ENCODE peak calls at places on chromosomes 7 and 10, in ten cellular contexts. One of them, this sample, is unnamed.

GRCh38 chr7:43844257-43844656 is 25.1 kb downstream of the MRPS24 start:
- DNase-seq in tibial artery: no peak
- DNase-seq in pancreas: no peak
- DNase-seq in Daoy: no peak
- DNase-seq in retinal pigment epithelial cell: no peak
- DNase-seq in NCI-H510A treated with DMSO at 0.1 percent for 48 hours: no peak
- DNase-seq in body of pancreas: no peak
- DNase-seq in coronary artery: no peak
- DNase-seq in esophagus squamous epithelium: no peak
- DNase-seq in brain microvascular endothelial cell: no peak
- DNase-seq in this sample: peak; percentile 21

GRCh38 chr7:665251-665650 is 61.2 kb upstream of the DNAAF5 start:
- DNase-seq in tibial artery: no peak
- DNase-seq in pancreas: no peak
- DNase-seq in Daoy: no peak
- DNase-seq in retinal pigment epithelial cell: no peak
- DNase-seq in NCI-H510A treated with DMSO at 0.1 percent for 48 hours: no peak
- DNase-seq in body of pancreas: no peak
- DNase-seq in coronary artery: no peak
- DNase-seq in esophagus squamous epithelium: no peak
- DNase-seq in brain microvascular endothelial cell: peak; percentile 38
- DNase-seq in this sample: no peak

GRCh38 chr10:110010076-110011069 is 2.6 kb downstream of the ADD3 start:
- DNase-seq in tibial artery: no peak
- DNase-seq in pancreas: no peak
- DNase-seq in Daoy: peak; percentile 17
- DNase-seq in retinal pigment epithelial cell: no peak
- DNase-seq in NCI-H510A treated with DMSO at 0.1 percent for 48 hours: no peak
- DNase-seq in body of pancreas: no peak
- DNase-seq in coronary artery: no peak
- DNase-seq in esophagus squamous epithelium: no peak
- DNase-seq in brain microvascular endothelial cell: no peak
- DNase-seq in this sample: peak; percentile 36

GRCh38 chr10:82737556-82737955 is 862.6 kb downstream of the NRG3 start:
- DNase-seq in tibial artery: no peak
- DNase-seq in pancreas: no peak
- DNase-seq in Daoy: no peak
- DNase-seq in retinal pigment epithelial cell: no peak
- DNase-seq in NCI-H510A treated with DMSO at 0.1 percent for 48 hours: no peak
- DNase-seq in body of pancreas: no peak
- DNase-seq in coronary artery: no peak
- DNase-seq in esophagus squamous epithelium: no peak
- DNase-seq in brain microvascular endothelial cell: no peak
- DNase-seq in this sample: no peak

GRCh38 chr7:122767339-122767738 is 64.6 kb upstream of the RNF148 start:
- DNase-seq in tibial artery: no peak
- DNase-seq in pancreas: no peak
- DNase-seq in Daoy: no peak
- DNase-seq in retinal pigment epithelial cell: peak; percentile 27
- DNase-seq in NCI-H510A treated with DMSO at 0.1 percent for 48 hours: no peak
- DNase-seq in body of pancreas: no peak
- DNase-seq in coronary artery: no peak
- DNase-seq in esophagus squamous epithelium: no peak
- DNase-seq in brain microvascular endothelial cell: no peak
- DNase-seq in this sample: no peak

GRCh38 chr7:17521437-17521836 is 223.0 kb downstream of the AHR start:
- DNase-seq in tibial artery: no peak
- DNase-seq in pancreas: no peak
- DNase-seq in Daoy: peak; percentile 72
- DNase-seq in retinal pigment epithelial cell: no peak
- DNase-seq in NCI-H510A treated with DMSO at 0.1 percent for 48 hours: no peak
- DNase-seq in body of pancreas: no peak
- DNase-seq in coronary artery: no peak
- DNase-seq in esophagus squamous epithelium: no peak
- DNase-seq in brain microvascular endothelial cell: peak; percentile 74
- DNase-seq in this sample: peak; percentile 83

GRCh38 chr10:112838784-112839481 is 111.1 kb upstream of the TCF7L2 start:
- DNase-seq in tibial artery: no peak
- DNase-seq in pancreas: no peak
- DNase-seq in Daoy: no peak
- DNase-seq in retinal pigment epithelial cell: no peak
- DNase-seq in NCI-H510A treated with DMSO at 0.1 percent for 48 hours: no peak
- DNase-seq in body of pancreas: no peak
- DNase-seq in coronary artery: no peak
- DNase-seq in esophagus squamous epithelium: no peak
- DNase-seq in brain microvascular endothelial cell: no peak
- DNase-seq in this sample: no peak

GRCh38 chr10:47025253-47025539 is 114.0 kb downstream of the PTPN20 start:
- DNase-seq in tibial artery: no peak
- DNase-seq in pancreas: no peak
- DNase-seq in Daoy: no peak
- DNase-seq in retinal pigment epithelial cell: no peak
- DNase-seq in NCI-H510A treated with DMSO at 0.1 percent for 48 hours: no peak
- DNase-seq in body of pancreas: no peak
- DNase-seq in coronary artery: peak; percentile 65
- DNase-seq in esophagus squamous epithelium: no peak
- DNase-seq in brain microvascular endothelial cell: no peak
- DNase-seq in this sample: no peak

GRCh38 chr7:111437736-111438135 is 124.6 kb downstream of the IMMP2L start:
- DNase-seq in tibial artery: no peak
- DNase-seq in pancreas: no peak
- DNase-seq in Daoy: no peak
- DNase-seq in retinal pigment epithelial cell: no peak
- DNase-seq in NCI-H510A treated with DMSO at 0.1 percent for 48 hours: no peak
- DNase-seq in body of pancreas: no peak
- DNase-seq in coronary artery: no peak
- DNase-seq in esophagus squamous epithelium: no peak
- DNase-seq in brain microvascular endothelial cell: no peak
- DNase-seq in this sample: no peak

GRCh38 chr7:19376591-19376990 is 231.4 kb upstream of the FERD3L start:
- DNase-seq in tibial artery: no peak
- DNase-seq in pancreas: no peak
- DNase-seq in Daoy: peak; percentile 25
- DNase-seq in retinal pigment epithelial cell: no peak
- DNase-seq in NCI-H510A treated with DMSO at 0.1 percent for 48 hours: no peak
- DNase-seq in body of pancreas: no peak
- DNase-seq in coronary artery: no peak
- DNase-seq in esophagus squamous epithelium: no peak
- DNase-seq in brain microvascular endothelial cell: peak; percentile 57
- DNase-seq in this sample: no peak

GRCh38 chr7:74587435-74588126 is 69.9 kb upstream of the GTF2I start:
- DNase-seq in tibial artery: peak; percentile 91
- DNase-seq in pancreas: peak; percentile 40
- DNase-seq in Daoy: peak; percentile 99
- DNase-seq in retinal pigment epithelial cell: peak; percentile 93
- DNase-seq in NCI-H510A treated with DMSO at 0.1 percent for 48 hours: peak; percentile 62
- DNase-seq in body of pancreas: peak; percentile 61
- DNase-seq in coronary artery: peak; percentile 93
- DNase-seq in esophagus squamous epithelium: no peak
- DNase-seq in brain microvascular endothelial cell: peak; percentile 92
- DNase-seq in this sample: peak; percentile 96

GRCh38 chr10:111113238-111113960 is 36.6 kb downstream of the ADRA2A start:
- DNase-seq in tibial artery: no peak
- DNase-seq in pancreas: no peak
- DNase-seq in Daoy: no peak
- DNase-seq in retinal pigment epithelial cell: no peak
- DNase-seq in NCI-H510A treated with DMSO at 0.1 percent for 48 hours: no peak
- DNase-seq in body of pancreas: no peak
- DNase-seq in coronary artery: peak; percentile 54
- DNase-seq in esophagus squamous epithelium: no peak
- DNase-seq in brain microvascular endothelial cell: no peak
- DNase-seq in this sample: no peak

GRCh38 chr7:102117743-102118142 is 168.9 kb upstream of the SH2B2 start:
- DNase-seq in tibial artery: no peak
- DNase-seq in pancreas: no peak
- DNase-seq in Daoy: peak; percentile 61
- DNase-seq in retinal pigment epithelial cell: no peak
- DNase-seq in NCI-H510A treated with DMSO at 0.1 percent for 48 hours: no peak
- DNase-seq in body of pancreas: no peak
- DNase-seq in coronary artery: no peak
- DNase-seq in esophagus squamous epithelium: no peak
- DNase-seq in brain microvascular endothelial cell: peak; percentile 89
- DNase-seq in this sample: peak; percentile 27

GRCh38 chr10:72426982-72427381 is 72.3 kb upstream of the DNAJB12 start:
- DNase-seq in tibial artery: no peak
- DNase-seq in pancreas: no peak
- DNase-seq in Daoy: no peak
- DNase-seq in retinal pigment epithelial cell: no peak
- DNase-seq in NCI-H510A treated with DMSO at 0.1 percent for 48 hours: no peak
- DNase-seq in body of pancreas: no peak
- DNase-seq in coronary artery: no peak
- DNase-seq in esophagus squamous epithelium: no peak
- DNase-seq in brain microvascular endothelial cell: no peak
- DNase-seq in this sample: no peak

GRCh38 chr7:91692800-91693199 is 187.7 kb downstream of the MTERF1 start:
- DNase-seq in tibial artery: no peak
- DNase-seq in pancreas: no peak
- DNase-seq in Daoy: no peak
- DNase-seq in retinal pigment epithelial cell: peak; percentile 70
- DNase-seq in NCI-H510A treated with DMSO at 0.1 percent for 48 hours: no peak
- DNase-seq in body of pancreas: no peak
- DNase-seq in coronary artery: no peak
- DNase-seq in esophagus squamous epithelium: no peak
- DNase-seq in brain microvascular endothelial cell: no peak
- DNase-seq in this sample: no peak

GRCh38 chr10:68861253-68861652 is 33.9 kb downstream of the STOX1 start:
- DNase-seq in tibial artery: no peak
- DNase-seq in pancreas: no peak
- DNase-seq in Daoy: no peak
- DNase-seq in retinal pigment epithelial cell: no peak
- DNase-seq in NCI-H510A treated with DMSO at 0.1 percent for 48 hours: no peak
- DNase-seq in body of pancreas: no peak
- DNase-seq in coronary artery: no peak
- DNase-seq in esophagus squamous epithelium: no peak
- DNase-seq in brain microvascular endothelial cell: peak; percentile 3
- DNase-seq in this sample: no peak

GRCh38 chr7:7136857-7137309 is 45.5 kb upstream of the C1GALT1 start:
- DNase-seq in tibial artery: no peak
- DNase-seq in pancreas: no peak
- DNase-seq in Daoy: no peak
- DNase-seq in retinal pigment epithelial cell: no peak
- DNase-seq in NCI-H510A treated with DMSO at 0.1 percent for 48 hours: peak; percentile 74
- DNase-seq in body of pancreas: no peak
- DNase-seq in coronary artery: no peak
- DNase-seq in esophagus squamous epithelium: no peak
- DNase-seq in brain microvascular endothelial cell: no peak
- DNase-seq in this sample: no peak

GRCh38 chr10:17665742-17666141 is 21.8 kb downstream of the STAM start:
- DNase-seq in tibial artery: peak; percentile 38
- DNase-seq in pancreas: no peak
- DNase-seq in Daoy: peak; percentile 63
- DNase-seq in retinal pigment epithelial cell: peak; percentile 92
- DNase-seq in NCI-H510A treated with DMSO at 0.1 percent for 48 hours: no peak
- DNase-seq in body of pancreas: no peak
- DNase-seq in coronary artery: no peak
- DNase-seq in esophagus squamous epithelium: no peak
- DNase-seq in brain microvascular endothelial cell: peak; percentile 85
- DNase-seq in this sample: peak; percentile 77

GRCh38 chr10:29124864-29125263 is 164.0 kb upstream of the LYZL1 start:
- DNase-seq in tibial artery: no peak
- DNase-seq in pancreas: no peak
- DNase-seq in Daoy: no peak
- DNase-seq in retinal pigment epithelial cell: no peak
- DNase-seq in NCI-H510A treated with DMSO at 0.1 percent for 48 hours: no peak
- DNase-seq in body of pancreas: no peak
- DNase-seq in coronary artery: no peak
- DNase-seq in esophagus squamous epithelium: no peak
- DNase-seq in brain microvascular endothelial cell: no peak
- DNase-seq in this sample: no peak

GRCh38 chr7:130896898-130897514 is 163.0 kb upstream of the KLF14 start:
- DNase-seq in tibial artery: no peak
- DNase-seq in pancreas: peak; percentile 50
- DNase-seq in Daoy: peak; percentile 91
- DNase-seq in retinal pigment epithelial cell: no peak
- DNase-seq in NCI-H510A treated with DMSO at 0.1 percent for 48 hours: no peak
- DNase-seq in body of pancreas: peak; percentile 77
- DNase-seq in coronary artery: peak; percentile 85
- DNase-seq in esophagus squamous epithelium: no peak
- DNase-seq in brain microvascular endothelial cell: no peak
- DNase-seq in this sample: peak; percentile 71

GRCh38 chr10:49360271-49361177 is 35.4 kb downstream of the DRGX start:
- DNase-seq in tibial artery: no peak
- DNase-seq in pancreas: no peak
- DNase-seq in Daoy: peak; percentile 9
- DNase-seq in retinal pigment epithelial cell: no peak
- DNase-seq in NCI-H510A treated with DMSO at 0.1 percent for 48 hours: no peak
- DNase-seq in body of pancreas: no peak
- DNase-seq in coronary artery: no peak
- DNase-seq in esophagus squamous epithelium: no peak
- DNase-seq in brain microvascular endothelial cell: peak; percentile 39
- DNase-seq in this sample: no peak

GRCh38 chr7:139673230-139673629 is 104.6 kb downstream of the HIPK2 start:
- DNase-seq in tibial artery: no peak
- DNase-seq in pancreas: no peak
- DNase-seq in Daoy: peak; percentile 16
- DNase-seq in retinal pigment epithelial cell: no peak
- DNase-seq in NCI-H510A treated with DMSO at 0.1 percent for 48 hours: no peak
- DNase-seq in body of pancreas: peak; percentile 67
- DNase-seq in coronary artery: no peak
- DNase-seq in esophagus squamous epithelium: no peak
- DNase-seq in brain microvascular endothelial cell: no peak
- DNase-seq in this sample: no peak

GRCh38 chr10:62354941-62355340 is 19.2 kb upstream of the ZNF365 start:
- DNase-seq in tibial artery: no peak
- DNase-seq in pancreas: no peak
- DNase-seq in Daoy: no peak
- DNase-seq in retinal pigment epithelial cell: no peak
- DNase-seq in NCI-H510A treated with DMSO at 0.1 percent for 48 hours: no peak
- DNase-seq in body of pancreas: no peak
- DNase-seq in coronary artery: no peak
- DNase-seq in esophagus squamous epithelium: no peak
- DNase-seq in brain microvascular endothelial cell: no peak
- DNase-seq in this sample: peak; percentile 18

GRCh38 chr10:86262671-86263165 is 103.9 kb downstream of the GRID1 start:
- DNase-seq in tibial artery: peak; percentile 10
- DNase-seq in pancreas: no peak
- DNase-seq in Daoy: peak; percentile 5
- DNase-seq in retinal pigment epithelial cell: no peak
- DNase-seq in NCI-H510A treated with DMSO at 0.1 percent for 48 hours: no peak
- DNase-seq in body of pancreas: no peak
- DNase-seq in coronary artery: peak; percentile 41
- DNase-seq in esophagus squamous epithelium: no peak
- DNase-seq in brain microvascular endothelial cell: no peak
- DNase-seq in this sample: no peak